ENCODE peak calls at places on chromosomes 13 and 19, in four cellular contexts. D is glutamatergic neuron; W is activated T-helper 1 cell treated with anti-CD3 and anti-CD28 coated beads, Interleukin-2, amount 50 U/mL, for 16 hours; Y is epithelial cell of esophagus. J is an unnamed sample.

GRCh38 chr19:11699931-11700794 is 38.6 kb downstream of the ZNF823 start:
- DNase-seq in D (no peak), Y (peak), W (no peak), J (no peak)

GRCh38 chr19:23817519-23817918 is 58.8 kb upstream of the ZNF681 start:
- DNase-seq in W (peak), Y (peak), D (peak), J (no peak)

GRCh38 chr13:80462567-80462966 is 121.6 kb upstream of the SPRY2 start:
- DNase-seq in W (no peak), Y (no peak), D (no peak), J (no peak)

GRCh38 chr19:1663854-1664253 is 11.4 kb upstream of the TCF3 start:
- DNase-seq in Y (no peak), W (no peak), D (peak), J (no peak)

GRCh38 chr19:34269968-34270621 is 15.7 kb downstream of the GARRE1 start:
- DNase-seq in D (no peak), W (peak), Y (peak), J (no peak)

GRCh38 chr19:11921852-11922495 is 2.9 kb upstream of the ZNF700 start:
- DNase-seq in W (no peak), Y (no peak), D (no peak), J (no peak)

GRCh38 chr19:11849264-11849615 is 714 bp downstream of the ZNF439 start:
- DNase-seq in W (no peak), Y (no peak), D (no peak), J (no peak)

GRCh38 chr13:44703371-44703770 is 127.2 kb upstream of the TSC22D1 start:
- DNase-seq in D (no peak), Y (peak), W (no peak), J (no peak)

GRCh38 chr13:83274679-83275078 is 607.6 kb downstream of the SLITRK1 start:
- DNase-seq in Y (no peak), D (no peak), W (no peak), J (no peak)

GRCh38 chr19:10389863-10390262 is 9.5 kb upstream of the TYK2 start:
- DNase-seq in Y (no peak), D (no peak), W (no peak), J (no peak)

GRCh38 chr19:17340302-17340870 is 3.0 kb downstream of the GTPBP3 start:
- DNase-seq in Y (peak), W (no peak), D (no peak), J (no peak)

GRCh38 chr13:51832471-51833152 is 12.4 kb downstream of the TMEM272 start:
- DNase-seq in D (no peak), W (no peak), Y (peak), J (no peak)

GRCh38 chr19:38252935-38253691 is 3.1 kb downstream of the PPP1R14A start:
- DNase-seq in D (peak), W (no peak), Y (no peak), J (no peak)

GRCh38 chr13:40992678-40993077 is 26.4 kb downstream of the ELF1 start:
- DNase-seq in W (no peak), Y (no peak), D (no peak), J (no peak)

GRCh38 chr13:71619096-71619495 is 247.9 kb downstream of the DACH1 start:
- DNase-seq in Y (no peak), W (no peak), D (no peak), J (no peak)

GRCh38 chr19:1811942-1812425 is at the start of gene ATP8B3:
- DNase-seq in Y (no peak), W (peak), D (no peak), J (no peak)

GRCh38 chr19:51417107-51417806 is at the start of gene SIGLEC10:
- DNase-seq in D (no peak), Y (no peak), W (no peak), J (no peak)

GRCh38 chr13:31394491-31394890 is 194.7 kb downstream of the B3GLCT start:
- DNase-seq in Y (no peak), W (no peak), D (no peak), J (no peak)

GRCh38 chr13:50435011-50435410 is 408.5 kb downstream of the DLEU7 start:
- DNase-seq in Y (no peak), D (no peak), W (no peak), J (no peak)

GRCh38 chr19:5967994-5968430 is 9.9 kb downstream of the RANBP3 start:
- DNase-seq in W (no peak), D (peak), Y (peak), J (peak)

GRCh38 chr13:20799726-20800416 is 26.1 kb upstream of the EEF1AKMT1 start:
- DNase-seq in Y (peak), W (no peak), D (no peak), J (no peak)

GRCh38 chr19:57434386-57435061 is 601 bp upstream of the ZNF749 start:
- DNase-seq in D (peak), W (no peak), Y (peak), J (no peak)

GRCh38 chr19:51327066-51327985 is 14.6 kb downstream of the VSIG10L start:
- DNase-seq in D (peak), W (no peak), Y (peak), J (no peak)

GRCh38 chr19:7673995-7674667 is 2.8 kb upstream of the MCEMP1 start:
- DNase-seq in D (peak), W (no peak), Y (peak), J (no peak)

GRCh38 chr13:49472186-49472585 is 23.6 kb upstream of the PHF11 start:
- DNase-seq in W (no peak), D (no peak), Y (peak), J (no peak)

GRCh38 chr19:20664917-20665781 is 3.8 kb upstream of the ZNF626 start:
- DNase-seq in W (no peak), Y (peak), D (peak), J (no peak)

GRCh38 chr13:39047560-39047959 is 9.3 kb downstream of the NHLRC3 start:
- DNase-seq in Y (peak), W (no peak), D (no peak), J (no peak)

GRCh38 chr13:40812724-40813445 is 23.5 kb downstream of the SLC25A15 start:
- DNase-seq in W (no peak), D (no peak), Y (peak), J (no peak)

GRCh38 chr19:49565261-49565660 is 15.1 kb downstream of the NOSIP start:
- DNase-seq in W (no peak), Y (no peak), D (no peak), J (no peak)

GRCh38 chr13:49240017-49240416 is 7.7 kb upstream of the CDADC1 start:
- DNase-seq in W (no peak), D (no peak), Y (peak), J (no peak)

GRCh38 chr19:1245884-1246816 is 2.2 kb upstream of the MIDN start:
- DNase-seq in D (no peak), W (no peak), Y (no peak), J (no peak)

GRCh38 chr19:46374526-46375475 is 27.9 kb downstream of the PPP5C start:
- DNase-seq in D (no peak), Y (no peak), W (no peak), J (no peak)

GRCh38 chr19:3518669-3519068 is 12.6 kb downstream of the FZR1 start:
- DNase-seq in W (no peak), D (no peak), Y (no peak), J (no peak)

GRCh38 chr19:18176367-18177310 is 3.0 kb downstream of the IFI30 start:
- DNase-seq in W (no peak), Y (no peak), D (no peak), J (no peak)

GRCh38 chr13:98632971-98633370 is 56.1 kb upstream of the STK24 start:
- DNase-seq in W (no peak), Y (peak), D (no peak), J (no peak)

GRCh38 chr19:23190341-23190740 is 59.9 kb downstream of the ZNF724 start:
- DNase-seq in W (no peak), Y (no peak), D (no peak), J (no peak)

GRCh38 chr13:23697772-23698313 is 127.6 kb downstream of the TNFRSF19 start:
- DNase-seq in W (no peak), D (no peak), Y (no peak), J (no peak)

J was measured in mesothelial cell of epicardium.